ENCODE peak calls at places on chromosome 2, in five cellular contexts. P, B, G, T and S are unnamed samples.

GRCh38 chr2:203061346-203061745 is 46.7 kb downstream of the NBEAL1 start:
- DNase-seq in P (no peak), B (no peak), G (no peak), T (no peak), S (no peak)

GRCh38 chr2:134217924-134218323 is 35.9 kb upstream of the MGAT5 start:
- DNase-seq in P (peak), B (no peak), G (no peak), T (no peak), S (no peak)

GRCh38 chr2:110149330-110150220 is 34.0 kb upstream of the MALL start:
- DNase-seq in P (no peak), B (no peak), G (no peak), T (no peak), S (no peak)

GRCh38 chr2:137969876-137970275 is 5.6 kb downstream of the HNMT start:
- DNase-seq in P (no peak), B (no peak), G (no peak), T (no peak), S (no peak)

GRCh38 chr2:197813093-197813787 is 8.8 kb downstream of the PLCL1 start:
- DNase-seq in P (no peak), B (no peak), G (peak), T (no peak), S (no peak)

GRCh38 chr2:10552871-10553245 is 104.7 kb upstream of the ODC1 start:
- DNase-seq in P (no peak), B (no peak), G (no peak), T (no peak), S (no peak)

GRCh38 chr2:46040563-46041155 is 256.5 kb upstream of the EPAS1 start:
- DNase-seq in P (no peak), B (no peak), G (no peak), T (no peak), S (no peak)

GRCh38 chr2:200509227-200509607 is 651 bp downstream of the KCTD18 start:
- DNase-seq in P (peak), B (no peak), G (peak), T (peak), S (no peak)

GRCh38 chr2:216683846-216684245 is 11.5 kb downstream of the IGFBP5 start:
- DNase-seq in P (no peak), B (no peak), G (no peak), T (peak), S (no peak)

GRCh38 chr2:217709496-217710217 is 293.1 kb downstream of the TNS1 start:
- DNase-seq in P (no peak), B (no peak), G (no peak), T (no peak), S (no peak)

GRCh38 chr2:229090231-229090630 is 180.9 kb downstream of the PID1 start:
- DNase-seq in P (no peak), B (no peak), G (no peak), T (no peak), S (no peak)

GRCh38 chr2:168583710-168584521 is 127.8 kb downstream of the CERS6 start:
- DNase-seq in P (no peak), B (no peak), G (no peak), T (no peak), S (no peak)

GRCh38 chr2:238173692-238174091 is 14.9 kb downstream of the ERFE start:
- DNase-seq in P (no peak), B (no peak), G (no peak), T (no peak), S (no peak)

GRCh38 chr2:74703373-74703772 is 49.3 kb downstream of the SEMA4F start:
- DNase-seq in P (no peak), B (no peak), G (no peak), T (no peak), S (no peak)

GRCh38 chr2:240568678-240569522 is 616 bp downstream of the RNPEPL1 start:
- DNase-seq in P (peak), B (peak), G (peak), T (no peak), S (no peak)

GRCh38 chr2:73291461-73292315 is 1.7 kb downstream of the EGR4 start:
- DNase-seq in P (no peak), B (peak), G (no peak), T (no peak), S (no peak)

GRCh38 chr2:56179931-56180330 is 3.9 kb upstream of the CCDC85A start:
- DNase-seq in P (no peak), B (no peak), G (no peak), T (no peak), S (no peak)

GRCh38 chr2:216349366-216349765 is 22.9 kb downstream of the MARCHF4 start:
- DNase-seq in P (no peak), B (no peak), G (no peak), T (no peak), S (no peak)

GRCh38 chr2:24850944-24851343 is 57.7 kb downstream of the CENPO start:
- DNase-seq in P (no peak), B (no peak), G (no peak), T (no peak), S (no peak)

GRCh38 chr2:165078913-165079312 is 123.6 kb upstream of the SLC38A11 start:
- DNase-seq in P (no peak), B (no peak), G (no peak), T (no peak), S (no peak)

GRCh38 chr2:71534786-71535185 is 81.4 kb downstream of the DYSF start:
- DNase-seq in P (no peak), B (no peak), G (no peak), T (no peak), S (no peak)

GRCh38 chr2:66464930-66465637 is 30.2 kb downstream of the MEIS1 start:
- DNase-seq in P (no peak), B (no peak), G (no peak), T (no peak), S (no peak)

GRCh38 chr2:186653511-186653910 is 40.3 kb upstream of the FAM171B start:
- DNase-seq in P (no peak), B (no peak), G (no peak), T (no peak), S (no peak)

GRCh38 chr2:160952462-160952861 is 207.8 kb upstream of the TANK start:
- DNase-seq in P (no peak), B (peak), G (no peak), T (peak), S (no peak)

GRCh38 chr2:11684894-11685460 is 15.0 kb upstream of the NTSR2 start:
- DNase-seq in P (no peak), B (no peak), G (no peak), T (no peak), S (no peak)